ENCODE peak calls at places on chromosomes 11 and 22, in five cellular contexts. Z, F, O, X and I are unnamed samples.
A peak's percentile ranks its signal among the peaks of the same experiment; 100 is the strongest.

GRCh38 chr11:73506038-73506437 is 91.9 kb downstream of the FAM168A start:
- DNase-seq in Z (no peak), O (no peak), F (no peak), X (no peak), I (no peak)

GRCh38 chr22:35072939-35073338 is 7.0 kb downstream of the ISX start:
- DNase-seq in X (no peak), Z (no peak), O (no peak), F (no peak), I (no peak)

GRCh38 chr22:32745996-32746322 is 55.5 kb upstream of the TIMP3 start:
- DNase-seq in Z (no peak), F (no peak), O (no peak), X (no peak), I (no peak)

GRCh38 chr22:40345801-40346177 is 511 bp upstream of the ADSL start:
- DNase-seq in O (peak; percentile 63), X (no peak), F (peak; percentile 59), Z (no peak), I (no peak)

GRCh38 chr22:31173386-31174145 is 13.6 kb downstream of the RNF185 start:
- DNase-seq in O (no peak), F (no peak), X (no peak), Z (peak; percentile 81), I (no peak)

GRCh38 chr11:27497284-27497866 is 9.2 kb downstream of the LIN7C start:
- DNase-seq in O (peak; percentile 41), F (no peak), Z (peak; percentile 45), X (no peak), I (no peak)

GRCh38 chr11:111996129-111996528 is 29.1 kb upstream of the DLAT start:
- DNase-seq in F (no peak), X (no peak), O (no peak), Z (no peak), I (no peak)

GRCh38 chr22:37545703-37546435 is 14.4 kb upstream of the CDC42EP1 start:
- DNase-seq in Z (peak; percentile 94), F (no peak), O (no peak), X (peak; percentile 99), I (no peak)

GRCh38 chr22:31488346-31488883 is 1.2 kb downstream of the EIF4ENIF1 start:
- DNase-seq in X (no peak), Z (no peak), F (no peak), O (peak; percentile 26), I (no peak)

GRCh38 chr11:78622666-78623065 is 48.0 kb upstream of the NARS2 start:
- DNase-seq in F (no peak), Z (no peak), O (no peak), X (no peak), I (no peak)

GRCh38 chr22:38136607-38137006 is 26.1 kb upstream of the BAIAP2L2 start:
- DNase-seq in Z (no peak), O (no peak), X (no peak), F (no peak), I (no peak)

GRCh38 chr11:65794570-65795510 is 8.0 kb downstream of the OVOL1 start:
- DNase-seq in Z (no peak), O (no peak), X (no peak), F (no peak), I (no peak)

GRCh38 chr22:16933274-16933923 is 74.6 kb downstream of the GAB4 start:
- DNase-seq in F (no peak), X (no peak), Z (no peak), O (no peak), I (no peak)

GRCh38 chr22:16935209-16935608 is 72.8 kb downstream of the GAB4 start:
- DNase-seq in X (no peak), O (no peak), Z (no peak), F (no peak), I (no peak)

GRCh38 chr22:16933924-16934282 is 74.1 kb downstream of the GAB4 start:
- DNase-seq in X (no peak), Z (no peak), O (no peak), F (no peak), I (no peak)

GRCh38 chr22:16936625-16937024 is 71.4 kb downstream of the GAB4 start:
- DNase-seq in Z (no peak), X (no peak), O (no peak), F (no peak), I (no peak)

GRCh38 chr22:16937811-16938210 is 70.2 kb downstream of the GAB4 start:
- DNase-seq in Z (no peak), F (no peak), X (no peak), O (no peak), I (no peak)
- H3K27ac ChIP-seq in Z (no peak overlapping the region), F (no peak overlapping the region), X (no peak overlapping the region), O (no peak overlapping the region), I (no peak overlapping the region)

GRCh38 chr11:63952570-63952969 is 13.8 kb downstream of the NAA40 start:
- DNase-seq in X (no peak), O (no peak), F (no peak), Z (no peak), I (no peak)
- H3K4me3 ChIP-seq in X (no peak overlapping the region), O (no peak overlapping the region), F (no peak overlapping the region), Z (no peak overlapping the region), I (no peak overlapping the region)

DNA sequence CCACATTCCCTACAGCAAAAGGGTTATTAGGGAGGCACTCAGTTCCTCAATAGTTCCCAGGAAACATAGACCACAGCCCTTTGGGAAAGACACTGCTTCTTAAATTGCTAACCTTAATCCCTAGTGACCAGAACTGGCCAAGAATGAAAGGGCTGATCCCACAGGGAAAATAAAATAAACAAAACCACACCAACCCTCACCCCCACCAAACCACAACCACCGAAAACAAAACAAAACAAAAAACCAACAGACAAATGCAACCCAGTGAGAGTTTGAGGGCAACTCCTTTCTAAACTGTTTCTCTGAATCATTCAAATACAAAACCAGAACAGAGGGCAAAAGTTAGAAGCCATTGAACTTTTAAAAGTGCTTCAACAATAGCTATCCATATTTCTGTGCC is 57.2 kb downstream of the NAV2 start:
- DNase-seq in O (peak; percentile 17), F (no peak), X (no peak), Z (peak; percentile 88), I (no peak)
- H3K27ac ChIP-seq in O (no peak overlapping the region), F (no peak overlapping the region), X (no peak overlapping the region), Z (no peak overlapping the region), I (no peak overlapping the region)

DNA sequence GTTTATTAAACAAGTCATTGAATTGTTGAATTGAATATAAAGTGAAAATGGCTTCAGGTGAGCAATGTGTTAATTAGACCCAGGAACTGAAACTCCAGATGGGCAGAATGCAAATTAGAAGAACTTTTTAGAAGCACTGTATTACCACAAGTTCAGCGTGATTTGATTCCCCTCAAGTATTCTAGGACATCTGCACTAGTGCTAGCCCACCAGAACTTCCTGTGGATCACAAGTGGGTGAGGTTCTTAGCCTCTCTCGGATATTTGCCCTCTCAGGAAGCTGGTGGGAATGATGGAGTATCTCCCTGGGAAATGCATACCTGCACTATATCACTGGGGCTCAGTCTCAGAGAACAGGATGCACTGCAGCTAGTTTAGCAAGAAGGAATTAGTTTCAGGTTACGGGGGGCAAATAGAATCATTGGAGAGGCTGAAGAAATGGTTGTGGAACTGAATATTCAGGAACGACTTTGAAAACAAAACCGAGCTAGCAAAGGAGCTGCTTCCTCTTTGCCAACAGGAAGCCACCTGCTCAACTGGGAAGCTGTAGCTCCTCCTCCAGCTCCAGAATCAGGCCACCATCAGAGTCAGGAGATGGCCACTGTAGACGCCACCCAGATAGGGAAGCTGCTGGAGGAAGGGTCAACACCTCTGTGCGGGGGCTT is 74.3 kb downstream of the DHCR7 start:
- DNase-seq in O (no peak), Z (no peak), X (no peak), F (no peak), I (no peak)
- H3K4me3 ChIP-seq in O (peak overlapping the region; percentile 34), Z (no peak overlapping the region), X (no peak overlapping the region), F (no peak overlapping the region), I (no peak overlapping the region)

GRCh38 chr11:34830648-34831047 is 85.5 kb downstream of the APIP start:
- DNase-seq in X (no peak), Z (peak; percentile 27), F (no peak), O (no peak), I (no peak)
- H3K27ac ChIP-seq in X (no peak overlapping the region), Z (no peak overlapping the region), F (no peak overlapping the region), O (no peak overlapping the region), I (no peak overlapping the region)

GRCh38 chr11:47139878-47140277 is 36.8 kb downstream of the ARFGAP2 start:
- DNase-seq in X (no peak), Z (no peak), O (no peak), F (no peak), I (no peak)
- H3K4me3 ChIP-seq in X (no peak overlapping the region), Z (no peak overlapping the region), O (no peak overlapping the region), F (no peak overlapping the region), I (no peak overlapping the region)

DNA sequence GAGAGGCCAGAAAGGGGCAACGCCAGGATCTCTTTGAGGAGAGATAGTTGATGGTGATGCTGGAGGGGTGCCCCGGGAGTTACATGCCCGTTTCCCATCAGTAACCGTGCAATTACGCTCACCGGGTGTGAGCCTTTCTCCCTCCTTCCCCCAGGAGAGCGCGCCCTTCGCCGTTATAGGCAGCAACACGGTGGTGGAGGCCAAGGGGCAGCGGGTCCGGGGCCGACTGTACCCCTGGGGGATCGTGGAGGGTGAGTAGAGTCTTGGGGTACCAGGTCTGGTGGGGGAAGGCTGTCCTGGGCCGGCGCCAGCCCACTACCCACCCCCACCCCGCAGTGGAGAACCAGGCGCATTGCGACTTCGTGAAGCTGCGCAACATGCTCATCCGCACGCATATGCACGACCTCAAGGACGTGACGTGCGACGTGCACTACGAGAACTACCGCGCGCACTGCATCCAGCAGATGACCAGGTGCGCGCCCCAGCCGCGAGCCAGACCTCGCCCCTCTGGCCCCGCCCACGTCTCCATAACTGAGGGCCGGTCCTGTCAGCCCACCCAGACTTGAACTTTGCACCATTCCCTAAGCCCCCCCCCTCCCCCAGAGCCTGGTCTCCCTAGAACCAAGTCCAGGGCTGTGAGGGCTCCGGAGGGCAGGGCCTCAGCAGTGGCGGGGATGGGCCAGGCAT is 1.7 kb upstream of the GP1BB start:
- DNase-seq in Z (no peak), F (no peak), X (no peak), O (no peak), I (no peak)
- H3K27ac ChIP-seq in Z (no peak overlapping the region), F (no peak overlapping the region), X (no peak overlapping the region), O (no peak overlapping the region), I (no peak overlapping the region)

DNA sequence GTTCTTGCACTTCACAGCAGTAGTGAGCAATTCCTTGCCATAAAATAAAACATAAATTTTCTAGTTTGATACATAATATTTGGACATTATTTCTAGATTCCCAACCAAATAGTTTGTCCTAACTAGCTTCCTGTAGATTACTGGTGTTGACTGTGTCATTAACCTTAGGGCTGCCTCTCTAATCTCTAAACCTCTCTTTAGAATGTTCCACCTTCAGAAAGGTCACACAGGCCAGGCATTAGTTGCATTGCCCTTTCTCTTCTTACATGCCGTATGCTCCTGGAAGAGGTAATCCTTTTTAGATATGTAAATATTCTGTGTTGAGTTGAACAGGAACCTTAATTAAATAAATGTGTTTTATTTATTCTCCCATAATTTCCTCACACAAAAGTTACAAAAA is 904.9 kb upstream of the CNTN5 start:
- DNase-seq in X (no peak), Z (no peak), O (no peak), F (no peak), I (no peak)
- H3K4me3 ChIP-seq in X (no peak overlapping the region), Z (no peak overlapping the region), O (no peak overlapping the region), F (no peak overlapping the region), I (no peak overlapping the region)